ENCODE peak calls at places on chromosomes 13 and 19, in six cellular contexts. One of them, this sample, is unnamed.

GRCh38 chr19:3275068-3275582 is 50.7 kb downstream of the CELF5 start:
- DNase-seq in esophagus squamous epithelium: no peak
- DNase-seq in CD8-positive, alpha-beta memory T cell: peak; percentile 26
- DNase-seq in fibroblast of gingiva: no peak
- DNase-seq in GM03348: no peak
- DNase-seq in NCI-H2029 treated with DMSO at 0.1 percent for 48 hours: no peak
- DNase-seq in this sample: no peak

GRCh38 chr13:73216381-73216831 is 157.6 kb downstream of the KLF5 start:
- DNase-seq in GM03348: peak; percentile 52
- DNase-seq in fibroblast of gingiva: peak; percentile 94
- DNase-seq in CD8-positive, alpha-beta memory T cell: no peak
- DNase-seq in esophagus squamous epithelium: no peak
- DNase-seq in NCI-H2029 treated with DMSO at 0.1 percent for 48 hours: no peak
- DNase-seq in this sample: no peak

GRCh38 chr13:99033814-99034213 is 56.0 kb upstream of the DOCK9 start:
- DNase-seq in CD8-positive, alpha-beta memory T cell: peak; percentile 31
- DNase-seq in fibroblast of gingiva: peak; percentile 19
- DNase-seq in NCI-H2029 treated with DMSO at 0.1 percent for 48 hours: no peak
- DNase-seq in esophagus squamous epithelium: no peak
- DNase-seq in GM03348: peak; percentile 47
- DNase-seq in this sample: no peak

GRCh38 chr19:15577184-15577771 is 37.7 kb upstream of the CYP4F8 start:
- DNase-seq in NCI-H2029 treated with DMSO at 0.1 percent for 48 hours: no peak
- DNase-seq in fibroblast of gingiva: no peak
- DNase-seq in CD8-positive, alpha-beta memory T cell: no peak
- DNase-seq in GM03348: no peak
- DNase-seq in esophagus squamous epithelium: no peak
- DNase-seq in this sample: no peak

GRCh38 chr13:97255515-97255999 is 33.4 kb downstream of the MBNL2 start:
- DNase-seq in NCI-H2029 treated with DMSO at 0.1 percent for 48 hours: no peak
- DNase-seq in esophagus squamous epithelium: no peak
- DNase-seq in CD8-positive, alpha-beta memory T cell: no peak
- DNase-seq in fibroblast of gingiva: no peak
- DNase-seq in GM03348: no peak
- DNase-seq in this sample: no peak

GRCh38 chr19:28393574-28394336 is 819.2 kb downstream of the UQCRFS1 start:
- DNase-seq in CD8-positive, alpha-beta memory T cell: no peak
- DNase-seq in GM03348: no peak
- DNase-seq in esophagus squamous epithelium: no peak
- DNase-seq in NCI-H2029 treated with DMSO at 0.1 percent for 48 hours: no peak
- DNase-seq in fibroblast of gingiva: no peak
- DNase-seq in this sample: no peak

GRCh38 chr19:10295305-10295846 is 5.6 kb downstream of the ICAM5 start:
- DNase-seq in esophagus squamous epithelium: no peak
- DNase-seq in CD8-positive, alpha-beta memory T cell: peak; percentile 57
- DNase-seq in fibroblast of gingiva: no peak
- DNase-seq in GM03348: no peak
- DNase-seq in NCI-H2029 treated with DMSO at 0.1 percent for 48 hours: no peak
- DNase-seq in this sample: no peak

GRCh38 chr13:46136688-46137087 is 31.9 kb upstream of the CPB2 start:
- DNase-seq in GM03348: no peak
- DNase-seq in esophagus squamous epithelium: no peak
- DNase-seq in CD8-positive, alpha-beta memory T cell: no peak
- DNase-seq in NCI-H2029 treated with DMSO at 0.1 percent for 48 hours: no peak
- DNase-seq in fibroblast of gingiva: no peak
- DNase-seq in this sample: no peak

GRCh38 chr13:114057131-114058050 is 75.0 kb downstream of the RASA3 start:
- DNase-seq in esophagus squamous epithelium: no peak
- DNase-seq in NCI-H2029 treated with DMSO at 0.1 percent for 48 hours: no peak
- DNase-seq in CD8-positive, alpha-beta memory T cell: no peak
- DNase-seq in GM03348: no peak
- DNase-seq in fibroblast of gingiva: no peak
- DNase-seq in this sample: no peak

GRCh38 chr13:74835579-74835978 is 646.4 kb downstream of the TBC1D4 start:
- DNase-seq in NCI-H2029 treated with DMSO at 0.1 percent for 48 hours: no peak
- DNase-seq in esophagus squamous epithelium: no peak
- DNase-seq in GM03348: no peak
- DNase-seq in CD8-positive, alpha-beta memory T cell: no peak
- DNase-seq in fibroblast of gingiva: no peak
- DNase-seq in this sample: no peak

GRCh38 chr19:56091066-56091490 is 30.0 kb downstream of the ZNF787 start:
- DNase-seq in NCI-H2029 treated with DMSO at 0.1 percent for 48 hours: no peak
- DNase-seq in esophagus squamous epithelium: no peak
- DNase-seq in CD8-positive, alpha-beta memory T cell: no peak
- DNase-seq in fibroblast of gingiva: peak; percentile 77
- DNase-seq in GM03348: no peak
- DNase-seq in this sample: no peak

GRCh38 chr19:46861691-46862503 is 1.1 kb downstream of the ARHGAP35 start:
- DNase-seq in GM03348: peak; percentile 9
- DNase-seq in CD8-positive, alpha-beta memory T cell: peak; percentile 11
- DNase-seq in esophagus squamous epithelium: no peak
- DNase-seq in NCI-H2029 treated with DMSO at 0.1 percent for 48 hours: peak; percentile 24
- DNase-seq in fibroblast of gingiva: no peak
- DNase-seq in this sample: no peak

GRCh38 chr13:42821437-42821836 is 40.1 kb downstream of the FAM216B start:
- DNase-seq in fibroblast of gingiva: peak; percentile 83
- DNase-seq in GM03348: peak; percentile 30
- DNase-seq in CD8-positive, alpha-beta memory T cell: no peak
- DNase-seq in esophagus squamous epithelium: no peak
- DNase-seq in NCI-H2029 treated with DMSO at 0.1 percent for 48 hours: no peak
- DNase-seq in this sample: no peak

GRCh38 chr13:113063091-113063491 is 42.5 kb upstream of the F7 start:
- DNase-seq in fibroblast of gingiva: no peak
- DNase-seq in NCI-H2029 treated with DMSO at 0.1 percent for 48 hours: no peak
- DNase-seq in esophagus squamous epithelium: no peak
- DNase-seq in CD8-positive, alpha-beta memory T cell: no peak
- DNase-seq in GM03348: no peak
- DNase-seq in this sample: no peak